ENCODE peak calls at places on chromosomes 12 and 14, in eight cellular contexts. One of them, this sample, is unnamed.

GRCh38 chr12:113063396-113064350 is 7.1 kb downstream of the DTX1 start:
- DNase-seq in activated B cell treated with CpG ODN at 0.5 μM for 24 hours: no peak
- DNase-seq in HCT116: no peak
- DNase-seq in activated naive CD4-positive, alpha-beta T cell treated with anti-CD3 and anti-CD28 coated beads, Interleukin-2, amount 50 U/mL, for 72 hours: no peak
- DNase-seq in iPS DF 6.9: no peak
- DNase-seq in C1 segment of cervical spinal cord: no peak
- DNase-seq in memory B cell: no peak
- DNase-seq in H54: no peak
- DNase-seq in this sample: no peak

GRCh38 chr14:92696356-92696755 is 52.1 kb downstream of the LGMN start:
- DNase-seq in activated B cell treated with CpG ODN at 0.5 μM for 24 hours: no peak
- DNase-seq in HCT116: no peak
- DNase-seq in activated naive CD4-positive, alpha-beta T cell treated with anti-CD3 and anti-CD28 coated beads, Interleukin-2, amount 50 U/mL, for 72 hours: no peak
- DNase-seq in iPS DF 6.9: no peak
- DNase-seq in C1 segment of cervical spinal cord: no peak
- DNase-seq in memory B cell: peak
- DNase-seq in H54: no peak
- DNase-seq in this sample: no peak

GRCh38 chr14:95258754-95259593 is 60.7 kb downstream of the CLMN start:
- DNase-seq in activated B cell treated with CpG ODN at 0.5 μM for 24 hours: no peak
- DNase-seq in HCT116: no peak
- DNase-seq in activated naive CD4-positive, alpha-beta T cell treated with anti-CD3 and anti-CD28 coated beads, Interleukin-2, amount 50 U/mL, for 72 hours: no peak
- DNase-seq in iPS DF 6.9: no peak
- DNase-seq in C1 segment of cervical spinal cord: no peak
- DNase-seq in memory B cell: no peak
- DNase-seq in H54: no peak
- DNase-seq in this sample: no peak

GRCh38 chr14:66003082-66003740 is 483.0 kb upstream of the CCDC196 start:
- DNase-seq in activated B cell treated with CpG ODN at 0.5 μM for 24 hours: no peak
- DNase-seq in HCT116: no peak
- DNase-seq in activated naive CD4-positive, alpha-beta T cell treated with anti-CD3 and anti-CD28 coated beads, Interleukin-2, amount 50 U/mL, for 72 hours: no peak
- DNase-seq in iPS DF 6.9: no peak
- DNase-seq in C1 segment of cervical spinal cord: no peak
- DNase-seq in memory B cell: no peak
- DNase-seq in H54: no peak
- DNase-seq in this sample: no peak

GRCh38 chr14:105374389-105374788 is 23.9 kb upstream of the TEX22 start:
- DNase-seq in activated B cell treated with CpG ODN at 0.5 μM for 24 hours: no peak
- DNase-seq in HCT116: peak
- DNase-seq in activated naive CD4-positive, alpha-beta T cell treated with anti-CD3 and anti-CD28 coated beads, Interleukin-2, amount 50 U/mL, for 72 hours: no peak
- DNase-seq in iPS DF 6.9: no peak
- DNase-seq in C1 segment of cervical spinal cord: no peak
- DNase-seq in memory B cell: no peak
- DNase-seq in H54: no peak
- DNase-seq in this sample: no peak

GRCh38 chr14:105050551-105050897 is 14.7 kb downstream of the GPR132 start:
- DNase-seq in activated B cell treated with CpG ODN at 0.5 μM for 24 hours: no peak
- DNase-seq in HCT116: peak
- DNase-seq in activated naive CD4-positive, alpha-beta T cell treated with anti-CD3 and anti-CD28 coated beads, Interleukin-2, amount 50 U/mL, for 72 hours: no peak
- DNase-seq in iPS DF 6.9: no peak
- DNase-seq in C1 segment of cervical spinal cord: no peak
- DNase-seq in memory B cell: no peak
- DNase-seq in H54: peak
- DNase-seq in this sample: no peak

GRCh38 chr14:105582639-105583038 is 56.3 kb downstream of the TMEM121 start:
- DNase-seq in activated B cell treated with CpG ODN at 0.5 μM for 24 hours: peak
- DNase-seq in HCT116: no peak
- DNase-seq in activated naive CD4-positive, alpha-beta T cell treated with anti-CD3 and anti-CD28 coated beads, Interleukin-2, amount 50 U/mL, for 72 hours: no peak
- DNase-seq in iPS DF 6.9: no peak
- DNase-seq in C1 segment of cervical spinal cord: no peak
- DNase-seq in memory B cell: no peak
- DNase-seq in H54: no peak
- DNase-seq in this sample: no peak

GRCh38 chr14:36690301-36691020 is 28.8 kb downstream of the PAX9 start:
- DNase-seq in activated B cell treated with CpG ODN at 0.5 μM for 24 hours: no peak
- DNase-seq in HCT116: no peak
- DNase-seq in activated naive CD4-positive, alpha-beta T cell treated with anti-CD3 and anti-CD28 coated beads, Interleukin-2, amount 50 U/mL, for 72 hours: no peak
- DNase-seq in iPS DF 6.9: no peak
- DNase-seq in C1 segment of cervical spinal cord: no peak
- DNase-seq in memory B cell: no peak
- DNase-seq in H54: no peak
- DNase-seq in this sample: no peak

GRCh38 chr12:52605542-52605941 is 4.3 kb upstream of the KRT72 start:
- DNase-seq in activated B cell treated with CpG ODN at 0.5 μM for 24 hours: no peak
- DNase-seq in HCT116: no peak
- DNase-seq in activated naive CD4-positive, alpha-beta T cell treated with anti-CD3 and anti-CD28 coated beads, Interleukin-2, amount 50 U/mL, for 72 hours: no peak
- DNase-seq in iPS DF 6.9: no peak
- DNase-seq in C1 segment of cervical spinal cord: no peak
- DNase-seq in memory B cell: no peak
- DNase-seq in H54: no peak
- DNase-seq in this sample: no peak

GRCh38 chr12:132268674-132269073 is 60.7 kb downstream of the GALNT9 start:
- DNase-seq in activated B cell treated with CpG ODN at 0.5 μM for 24 hours: no peak
- DNase-seq in HCT116: no peak
- DNase-seq in activated naive CD4-positive, alpha-beta T cell treated with anti-CD3 and anti-CD28 coated beads, Interleukin-2, amount 50 U/mL, for 72 hours: no peak
- DNase-seq in iPS DF 6.9: no peak
- DNase-seq in C1 segment of cervical spinal cord: no peak
- DNase-seq in memory B cell: no peak
- DNase-seq in H54: no peak
- DNase-seq in this sample: no peak

GRCh38 chr14:50804181-50804721 is 26.7 kb downstream of the NIN start:
- DNase-seq in activated B cell treated with CpG ODN at 0.5 μM for 24 hours: no peak
- DNase-seq in HCT116: no peak
- DNase-seq in activated naive CD4-positive, alpha-beta T cell treated with anti-CD3 and anti-CD28 coated beads, Interleukin-2, amount 50 U/mL, for 72 hours: no peak
- DNase-seq in iPS DF 6.9: no peak
- DNase-seq in C1 segment of cervical spinal cord: peak
- DNase-seq in memory B cell: no peak
- DNase-seq in H54: peak
- DNase-seq in this sample: no peak

GRCh38 chr14:24232645-24233537 is at the start of gene GMPR2:
- DNase-seq in activated B cell treated with CpG ODN at 0.5 μM for 24 hours: peak
- DNase-seq in HCT116: no peak
- DNase-seq in activated naive CD4-positive, alpha-beta T cell treated with anti-CD3 and anti-CD28 coated beads, Interleukin-2, amount 50 U/mL, for 72 hours: no peak
- DNase-seq in iPS DF 6.9: peak
- DNase-seq in C1 segment of cervical spinal cord: peak
- DNase-seq in memory B cell: no peak
- DNase-seq in H54: no peak
- DNase-seq in this sample: no peak

GRCh38 chr12:94676011-94676709 is 25.8 kb upstream of the TMCC3 start:
- DNase-seq in activated B cell treated with CpG ODN at 0.5 μM for 24 hours: no peak
- DNase-seq in HCT116: no peak
- DNase-seq in activated naive CD4-positive, alpha-beta T cell treated with anti-CD3 and anti-CD28 coated beads, Interleukin-2, amount 50 U/mL, for 72 hours: no peak
- DNase-seq in iPS DF 6.9: no peak
- DNase-seq in C1 segment of cervical spinal cord: no peak
- DNase-seq in memory B cell: peak
- DNase-seq in H54: no peak
- DNase-seq in this sample: no peak

GRCh38 chr12:76329163-76329562 is 19.1 kb downstream of the BBS10 start:
- DNase-seq in activated B cell treated with CpG ODN at 0.5 μM for 24 hours: no peak
- DNase-seq in HCT116: peak
- DNase-seq in activated naive CD4-positive, alpha-beta T cell treated with anti-CD3 and anti-CD28 coated beads, Interleukin-2, amount 50 U/mL, for 72 hours: no peak
- DNase-seq in iPS DF 6.9: no peak
- DNase-seq in C1 segment of cervical spinal cord: no peak
- DNase-seq in memory B cell: no peak
- DNase-seq in H54: peak
- DNase-seq in this sample: no peak

GRCh38 chr12:64522807-64523206 is 70.9 kb downstream of the TBK1 start:
- DNase-seq in activated B cell treated with CpG ODN at 0.5 μM for 24 hours: no peak
- DNase-seq in HCT116: no peak
- DNase-seq in activated naive CD4-positive, alpha-beta T cell treated with anti-CD3 and anti-CD28 coated beads, Interleukin-2, amount 50 U/mL, for 72 hours: no peak
- DNase-seq in iPS DF 6.9: no peak
- DNase-seq in C1 segment of cervical spinal cord: no peak
- DNase-seq in memory B cell: no peak
- DNase-seq in H54: no peak
- DNase-seq in this sample: no peak

GRCh38 chr12:34188974-34189373 is 166.7 kb downstream of the ALG10 start:
- DNase-seq in activated B cell treated with CpG ODN at 0.5 μM for 24 hours: no peak
- DNase-seq in HCT116: no peak
- DNase-seq in activated naive CD4-positive, alpha-beta T cell treated with anti-CD3 and anti-CD28 coated beads, Interleukin-2, amount 50 U/mL, for 72 hours: no peak
- DNase-seq in iPS DF 6.9: no peak
- DNase-seq in C1 segment of cervical spinal cord: no peak
- DNase-seq in memory B cell: no peak
- DNase-seq in H54: no peak
- DNase-seq in this sample: no peak

GRCh38 chr12:116220756-116221155 is 56.7 kb downstream of the MED13L start:
- DNase-seq in activated B cell treated with CpG ODN at 0.5 μM for 24 hours: no peak
- DNase-seq in HCT116: no peak
- DNase-seq in activated naive CD4-positive, alpha-beta T cell treated with anti-CD3 and anti-CD28 coated beads, Interleukin-2, amount 50 U/mL, for 72 hours: no peak
- DNase-seq in iPS DF 6.9: no peak
- DNase-seq in C1 segment of cervical spinal cord: no peak
- DNase-seq in memory B cell: no peak
- DNase-seq in H54: no peak
- DNase-seq in this sample: no peak

GRCh38 chr12:76568130-76568529 is 8.6 kb upstream of the OSBPL8 start:
- DNase-seq in activated B cell treated with CpG ODN at 0.5 μM for 24 hours: no peak
- DNase-seq in HCT116: no peak
- DNase-seq in activated naive CD4-positive, alpha-beta T cell treated with anti-CD3 and anti-CD28 coated beads, Interleukin-2, amount 50 U/mL, for 72 hours: no peak
- DNase-seq in iPS DF 6.9: no peak
- DNase-seq in C1 segment of cervical spinal cord: no peak
- DNase-seq in memory B cell: no peak
- DNase-seq in H54: no peak
- DNase-seq in this sample: no peak

GRCh38 chr12:120439646-120440247 is 1.8 kb downstream of the COX6A1 start:
- DNase-seq in activated B cell treated with CpG ODN at 0.5 μM for 24 hours: peak
- DNase-seq in HCT116: peak
- DNase-seq in activated naive CD4-positive, alpha-beta T cell treated with anti-CD3 and anti-CD28 coated beads, Interleukin-2, amount 50 U/mL, for 72 hours: peak
- DNase-seq in iPS DF 6.9: no peak
- DNase-seq in C1 segment of cervical spinal cord: no peak
- DNase-seq in memory B cell: peak
- DNase-seq in H54: no peak
- DNase-seq in this sample: no peak

GRCh38 chr12:94304566-94305061 is 155.1 kb downstream of the CEP83 start:
- DNase-seq in activated B cell treated with CpG ODN at 0.5 μM for 24 hours: no peak
- DNase-seq in HCT116: no peak
- DNase-seq in activated naive CD4-positive, alpha-beta T cell treated with anti-CD3 and anti-CD28 coated beads, Interleukin-2, amount 50 U/mL, for 72 hours: no peak
- DNase-seq in iPS DF 6.9: peak
- DNase-seq in C1 segment of cervical spinal cord: no peak
- DNase-seq in memory B cell: no peak
- DNase-seq in H54: no peak
- DNase-seq in this sample: no peak

GRCh38 chr12:110234197-110235154 is 46.6 kb upstream of the ATP2A2 start:
- DNase-seq in activated B cell treated with CpG ODN at 0.5 μM for 24 hours: no peak
- DNase-seq in HCT116: no peak
- DNase-seq in activated naive CD4-positive, alpha-beta T cell treated with anti-CD3 and anti-CD28 coated beads, Interleukin-2, amount 50 U/mL, for 72 hours: no peak
- DNase-seq in iPS DF 6.9: no peak
- DNase-seq in C1 segment of cervical spinal cord: no peak
- DNase-seq in memory B cell: no peak
- DNase-seq in H54: no peak
- DNase-seq in this sample: no peak

GRCh38 chr12:47990351-47991105 is 13.7 kb downstream of the COL2A1 start:
- DNase-seq in activated B cell treated with CpG ODN at 0.5 μM for 24 hours: peak
- DNase-seq in HCT116: no peak
- DNase-seq in activated naive CD4-positive, alpha-beta T cell treated with anti-CD3 and anti-CD28 coated beads, Interleukin-2, amount 50 U/mL, for 72 hours: peak
- DNase-seq in iPS DF 6.9: no peak
- DNase-seq in C1 segment of cervical spinal cord: no peak
- DNase-seq in memory B cell: peak
- DNase-seq in H54: no peak
- DNase-seq in this sample: no peak

GRCh38 chr12:67414011-67414715 is 145.0 kb downstream of the CAND1 start:
- DNase-seq in activated B cell treated with CpG ODN at 0.5 μM for 24 hours: no peak
- DNase-seq in HCT116: no peak
- DNase-seq in activated naive CD4-positive, alpha-beta T cell treated with anti-CD3 and anti-CD28 coated beads, Interleukin-2, amount 50 U/mL, for 72 hours: no peak
- DNase-seq in iPS DF 6.9: no peak
- DNase-seq in C1 segment of cervical spinal cord: no peak
- DNase-seq in memory B cell: no peak
- DNase-seq in H54: no peak
- DNase-seq in this sample: no peak

This sample was measured in hypothalamus.